ENCODE peak calls at places on chromosomes 2 and 18, in ten cellular contexts. L is esophagus squamous epithelium, V is HL-60, M is lower lobe of right lung, Z is right atrium auricular region, E is testis, R is hepatocyte, W is A549, G is HepG2, C is mammary epithelial cell. T is an unnamed sample.

GRCh38 chr18:40415224-40415791 is 1539.7 kb upstream of the PIK3C3 start:
- DNase-seq in C (no peak), V (no peak), W (no peak), Z (no peak), E (no peak), M (no peak), L (no peak), R (no peak), G (no peak), T (no peak)

GRCh38 chr2:217695033-217695520 is 307.7 kb downstream of the TNS1 start:
- DNase-seq in W (no peak), R (peak), M (no peak), L (no peak), C (peak), Z (peak), G (no peak), V (no peak), E (no peak), T (peak)

GRCh38 chr18:43869451-43870008 is 592.2 kb upstream of the SYT4 start:
- DNase-seq in M (no peak), Z (no peak), L (no peak), G (no peak), R (no peak), W (no peak), V (no peak), C (no peak), E (no peak), T (peak)

GRCh38 chr2:89823556-89823955 is 1132.1 kb downstream of the RPIA start:
- DNase-seq in R (no peak), E (no peak), C (no peak), V (no peak), W (no peak), Z (no peak), L (no peak), G (no peak), M (no peak), T (no peak)

GRCh38 chr2:55168221-55169154 is 63.6 kb downstream of the CLHC1 start:
- DNase-seq in E (peak), G (peak), M (no peak), C (peak), Z (no peak), L (no peak), W (peak), V (no peak), R (peak), T (peak)

GRCh38 chr2:168138369-168138768 is 109.0 kb downstream of the STK39 start:
- DNase-seq in G (no peak), E (peak), V (no peak), W (no peak), M (no peak), Z (no peak), L (no peak), R (no peak), C (no peak), T (no peak)

GRCh38 chr2:54459037-54459441 is 2.9 kb downstream of the SPTBN1 start:
- DNase-seq in E (no peak), C (peak), R (no peak), G (no peak), L (no peak), Z (no peak), W (peak), V (no peak), M (no peak), T (peak)

GRCh38 chr18:12307871-12308385 is at the start of gene TUBB6:
- DNase-seq in R (peak), W (peak), C (peak), Z (peak), G (no peak), L (no peak), V (no peak), E (peak), M (peak), T (peak)

GRCh38 chr2:100182494-100183355 is 40.3 kb upstream of the AFF3 start:
- DNase-seq in M (no peak), V (no peak), W (no peak), Z (no peak), E (peak), G (no peak), L (no peak), C (no peak), R (no peak), T (no peak)

GRCh38 chr2:229463941-229464340 is 192.9 kb upstream of the PID1 start:
- DNase-seq in W (no peak), R (no peak), E (no peak), Z (no peak), L (no peak), M (no peak), V (no peak), G (no peak), C (no peak), T (no peak)

GRCh38 chr2:166464187-166464586 is 29.9 kb downstream of the SCN7A start:
- DNase-seq in G (no peak), E (no peak), L (no peak), R (no peak), V (no peak), C (no peak), W (no peak), Z (no peak), M (no peak), T (no peak)

GRCh38 chr2:151175857-151176256 is 85.8 kb downstream of the RBM43 start:
- DNase-seq in G (no peak), E (no peak), R (no peak), L (no peak), M (no peak), V (no peak), Z (no peak), C (no peak), W (no peak), T (no peak)

GRCh38 chr18:5527603-5528002 is 16.2 kb downstream of the EPB41L3 start:
- DNase-seq in C (no peak), V (no peak), E (peak), G (no peak), L (no peak), M (no peak), W (no peak), R (peak), Z (peak), T (no peak)

GRCh38 chr2:152071077-152071476 is 27.8 kb downstream of the CACNB4 start:
- DNase-seq in W (no peak), C (no peak), Z (no peak), V (no peak), G (no peak), L (no peak), R (no peak), M (no peak), E (no peak), T (no peak)

GRCh38 chr18:76972241-76972640 is 149.9 kb downstream of the ZNF236 start:
- DNase-seq in Z (no peak), M (no peak), V (no peak), E (no peak), C (peak), L (no peak), G (no peak), W (no peak), R (no peak), T (no peak)

GRCh38 chr2:187165936-187166335 is 282.1 kb downstream of the CALCRL start:
- DNase-seq in V (no peak), C (no peak), L (no peak), G (no peak), M (no peak), W (no peak), E (no peak), Z (no peak), R (no peak), T (no peak)

GRCh38 chr2:241666627-241667400 is 19.8 kb downstream of the DTYMK start:
- DNase-seq in E (no peak), V (no peak), M (no peak), L (no peak), G (no peak), Z (no peak), R (peak), W (no peak), C (no peak), T (peak)

GRCh38 chr2:240125749-240126148 is 10.4 kb downstream of the COPS9 start:
- DNase-seq in G (no peak), M (peak), W (no peak), E (no peak), V (no peak), R (no peak), C (no peak), L (no peak), Z (no peak), T (no peak)

GRCh38 chr2:121075006-121075545 is 209.9 kb downstream of the TFCP2L1 start:
- DNase-seq in Z (no peak), R (peak), W (peak), M (no peak), V (no peak), C (peak), L (no peak), G (no peak), E (peak), T (peak)

GRCh38 chr18:55402731-55403405 is 185.1 kb downstream of the TCF4 start:
- DNase-seq in E (no peak), W (no peak), M (no peak), R (no peak), C (no peak), Z (no peak), V (no peak), L (no peak), G (no peak), T (no peak)

GRCh38 chr2:9110346-9110884 is 96.2 kb upstream of the ASAP2 start:
- DNase-seq in E (no peak), R (no peak), Z (no peak), W (no peak), V (no peak), G (no peak), M (no peak), L (no peak), C (no peak), T (no peak)

GRCh38 chr2:69211111-69211510 is 175.9 kb downstream of the GFPT1 start:
- DNase-seq in Z (no peak), L (no peak), M (no peak), W (no peak), V (no peak), C (no peak), E (no peak), G (no peak), R (no peak), T (peak)

GRCh38 chr2:237125967-237126366 is 40.3 kb downstream of the COPS8 start:
- DNase-seq in G (peak), C (no peak), Z (no peak), V (no peak), R (peak), E (no peak), L (no peak), M (no peak), W (no peak), T (no peak)
- H3K27ac ChIP-seq in G (no peak), C (no peak), Z (no peak), V (no peak), R (peak), E (peak), L (peak), M (peak), W (peak), T (no peak)

DNA sequence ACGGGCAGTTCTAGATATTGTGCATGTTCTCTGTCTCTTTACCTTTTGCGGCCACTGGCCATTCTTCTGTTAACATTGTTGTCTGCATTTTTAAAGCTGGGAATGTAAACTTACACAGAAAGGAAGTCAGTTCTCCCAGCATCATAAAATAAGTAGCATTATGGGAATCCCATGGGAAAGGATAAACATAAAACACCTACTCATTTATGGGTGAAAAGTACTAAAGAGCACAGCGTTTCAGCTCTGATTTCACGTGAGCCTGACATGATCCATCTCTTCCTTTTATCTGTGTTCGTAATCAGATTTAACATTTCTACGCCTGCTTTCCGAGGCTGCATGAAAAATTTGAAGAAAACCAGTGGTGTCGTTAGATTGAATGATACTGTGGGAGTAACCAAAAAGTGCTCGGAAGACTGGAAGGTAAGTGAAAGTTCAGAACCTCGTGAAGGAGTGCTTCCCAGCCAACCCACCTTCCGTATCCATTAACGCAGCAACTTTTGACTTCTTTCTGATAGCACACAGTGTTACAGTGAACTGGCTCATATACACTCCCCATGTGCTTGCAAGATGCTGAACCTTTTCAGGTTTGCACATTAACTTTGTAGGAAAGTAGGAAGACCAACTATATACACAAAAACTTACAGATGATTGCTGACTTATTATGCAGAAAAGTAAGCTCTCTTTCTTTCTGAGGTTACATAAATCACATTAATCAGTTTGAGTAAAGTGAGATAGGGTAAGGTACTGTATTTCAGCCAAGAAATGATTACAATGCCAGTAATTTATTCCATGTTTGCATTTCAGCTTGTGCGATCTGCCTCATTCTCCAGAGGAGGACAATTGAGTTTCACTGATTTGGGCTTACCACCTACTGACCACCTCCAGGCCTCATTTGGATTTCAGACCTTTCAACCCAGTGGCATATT is 86.5 kb upstream of the TTC39C start:
- DNase-seq in G (no peak), C (no peak), E (peak), L (no peak), M (no peak), R (no peak), V (no peak), W (no peak), Z (no peak), T (no peak)
- H3K4me3 ChIP-seq in G (no peak), C (no peak), E (no peak), L (no peak), M (no peak), R (no peak), V (no peak), W (no peak), Z (no peak), T (no peak)

DNA sequence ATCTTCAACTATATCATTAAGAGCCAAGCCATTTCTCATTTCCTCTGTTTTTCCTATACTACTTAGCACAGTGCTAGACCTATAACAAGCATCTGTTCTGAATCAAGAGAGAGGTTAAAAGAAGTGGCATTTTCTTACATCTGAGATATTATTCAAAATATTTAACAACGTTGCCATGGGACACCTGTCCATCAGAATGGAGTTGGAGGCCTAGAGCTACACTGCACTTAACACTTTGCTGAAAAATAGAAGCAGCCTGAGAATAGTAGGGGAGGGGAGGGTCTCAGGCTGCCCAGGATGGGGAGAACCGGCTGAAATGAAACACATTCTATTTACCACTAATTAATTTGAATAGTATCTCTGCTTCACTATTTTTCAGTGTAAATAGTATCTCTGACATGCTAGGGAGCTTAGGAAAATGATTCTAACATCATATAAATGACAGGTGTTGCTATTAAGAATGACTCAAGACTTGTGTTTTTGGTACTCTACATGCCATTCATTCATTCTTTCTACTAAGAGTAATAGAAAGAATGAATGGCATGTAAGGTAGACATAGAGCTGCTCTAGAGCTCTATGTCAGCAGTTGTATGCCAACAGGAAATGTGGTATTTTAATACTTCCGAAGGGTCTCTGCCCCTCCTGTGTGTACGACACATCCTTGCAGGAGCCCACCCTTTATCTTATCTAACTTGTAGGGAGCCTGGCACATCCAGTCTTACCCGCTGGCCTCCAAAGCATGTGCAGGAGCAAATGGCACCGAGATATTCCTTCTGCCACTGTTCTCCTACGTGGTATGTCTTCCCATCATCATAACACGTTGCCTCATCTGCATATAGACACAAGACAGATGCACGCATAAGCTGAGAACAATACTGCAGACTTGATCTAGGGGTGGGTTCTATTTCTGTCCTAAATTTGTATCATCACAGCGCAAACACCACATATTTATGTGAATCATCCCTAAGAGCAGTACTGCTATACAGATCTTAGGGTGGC is 52.6 kb downstream of the ATIC start:
- DNase-seq in C (peak), G (no peak), M (no peak), R (no peak), L (no peak), E (no peak), W (no peak), V (no peak), Z (no peak), T (no peak)
- H3K27ac ChIP-seq in C (no peak), G (peak), M (no peak), R (no peak), L (no peak), E (no peak), W (no peak), V (no peak), Z (no peak), T (no peak)

GRCh38 chr18:75165926-75166325 is 43.0 kb downstream of the PTGR3 start:
- DNase-seq in V (no peak), W (no peak), R (no peak), L (no peak), E (no peak), M (no peak), G (no peak), C (no peak), Z (no peak), T (no peak)

GRCh38 chr18:75167137-75167536 is 41.8 kb downstream of the PTGR3 start:
- DNase-seq in Z (no peak), R (no peak), W (no peak), E (no peak), L (no peak), G (no peak), C (no peak), V (no peak), M (no peak), T (no peak)

GRCh38 chr18:75169411-75169810 is 39.5 kb downstream of the PTGR3 start:
- DNase-seq in G (no peak), V (no peak), L (no peak), W (no peak), C (no peak), R (no peak), E (no peak), M (no peak), Z (peak), T (no peak)

GRCh38 chr18:75168654-75169053 is 40.3 kb downstream of the PTGR3 start:
- DNase-seq in R (no peak), E (no peak), W (no peak), Z (peak), M (no peak), C (no peak), G (no peak), V (no peak), L (no peak), T (no peak)

GRCh38 chr18:75167759-75168211 is 41.2 kb downstream of the PTGR3 start:
- DNase-seq in W (no peak), E (no peak), R (no peak), M (no peak), V (no peak), C (no peak), Z (peak), G (no peak), L (no peak), T (no peak)
- H3K4me3 ChIP-seq in W (no peak), E (peak), R (no peak), M (peak), V (no peak), C (no peak), Z (peak), G (no peak), L (peak), T (no peak)

DNA sequence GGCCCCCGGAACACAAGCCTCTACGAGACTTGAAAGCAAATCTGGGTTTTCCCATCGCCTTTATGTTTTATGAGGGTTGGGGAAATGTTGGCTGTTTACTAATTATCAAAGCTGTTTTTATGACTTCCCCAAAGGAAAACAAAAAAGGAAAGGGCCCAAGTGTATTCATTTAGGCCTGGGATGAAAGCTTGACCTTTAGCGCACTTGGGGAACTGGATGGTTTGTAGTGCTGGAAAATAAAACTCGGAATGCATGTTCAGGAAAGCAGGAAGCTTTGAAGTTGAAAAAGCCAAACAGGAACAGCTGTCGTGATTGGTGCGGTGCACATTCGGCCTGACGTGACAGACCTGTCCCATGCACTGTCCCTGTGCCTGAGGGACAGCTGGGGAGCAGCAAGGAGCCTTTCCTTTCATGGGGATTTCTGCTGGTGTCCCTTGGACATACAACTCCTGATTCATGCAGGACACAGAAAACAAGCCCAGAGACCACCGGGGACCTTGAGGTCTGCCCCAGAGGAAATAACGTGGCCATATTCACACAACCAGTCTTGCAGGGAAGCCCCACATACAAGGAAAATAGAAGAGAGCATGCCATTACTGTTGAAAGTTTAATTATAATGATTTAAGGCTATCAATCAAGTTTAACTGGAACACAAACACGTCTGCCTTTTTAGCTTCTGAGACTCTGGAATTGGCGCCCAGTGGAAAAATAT is 169.7 kb upstream of the APCDD1 start:
- DNase-seq in C (no peak), W (no peak), E (no peak), Z (no peak), G (no peak), V (no peak), L (no peak), M (no peak), R (no peak), T (no peak)
- H3K27ac ChIP-seq in C (no peak), W (no peak), E (no peak), Z (no peak), G (no peak), V (peak), L (peak), M (no peak), R (no peak), T (no peak)

GRCh38 chr18:60372141-60372540 is 434 bp downstream of the MC4R start:
- DNase-seq in L (no peak), W (no peak), G (no peak), C (no peak), M (no peak), R (no peak), E (no peak), Z (no peak), V (no peak), T (no peak)
- H3K4me3 ChIP-seq in L (no peak), W (no peak), G (no peak), C (no peak), M (no peak), R (no peak), E (no peak), Z (no peak), V (no peak), T (no peak)

GRCh38 chr2:128986026-128986720 is 667.5 kb upstream of the HS6ST1 start:
- DNase-seq in L (no peak), V (no peak), R (no peak), W (no peak), E (no peak), M (no peak), C (peak), Z (no peak), G (no peak), T (no peak)

GRCh38 chr2:128988974-128989373 is 670.3 kb upstream of the HS6ST1 start:
- DNase-seq in C (no peak), E (no peak), V (no peak), Z (no peak), W (no peak), R (no peak), M (no peak), L (no peak), G (no peak), T (no peak)

GRCh38 chr2:128984855-128985254 is 666.2 kb upstream of the HS6ST1 start:
- DNase-seq in G (no peak), Z (no peak), M (no peak), R (no peak), C (no peak), E (no peak), L (no peak), W (no peak), V (no peak), T (no peak)

GRCh38 chr2:128986867-128987268 is 668.2 kb upstream of the HS6ST1 start:
- DNase-seq in W (no peak), V (no peak), Z (no peak), E (no peak), L (no peak), C (peak), G (no peak), M (no peak), R (no peak), T (no peak)

DNA sequence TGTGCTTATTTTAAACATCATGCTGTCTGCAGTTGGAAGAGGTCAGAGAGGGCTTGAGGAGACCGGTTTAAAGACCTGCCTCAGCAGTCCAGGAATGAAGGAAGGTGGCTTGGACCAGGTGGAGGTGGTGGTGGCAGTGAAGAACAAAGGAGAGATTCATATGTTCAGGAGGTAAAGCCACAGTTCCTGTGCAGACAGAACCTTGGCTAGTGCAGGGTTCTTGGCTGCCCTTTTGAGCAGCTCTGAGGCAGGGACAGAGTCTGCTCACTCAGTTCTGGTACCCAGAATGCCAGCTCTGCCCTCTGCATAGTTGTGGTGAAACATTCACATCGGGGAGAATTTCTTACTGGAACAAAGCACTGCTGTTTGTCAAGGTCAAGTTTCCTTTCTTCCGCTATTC is 669.7 kb upstream of the HS6ST1 start:
- DNase-seq in Z (no peak), E (no peak), W (no peak), C (peak), V (no peak), G (no peak), L (no peak), M (no peak), R (no peak), T (no peak)
- H3K27ac ChIP-seq in Z (no peak), E (no peak), W (no peak), C (no peak), V (no peak), G (no peak), L (peak), M (no peak), R (no peak), T (no peak)

T was measured in SJCRH30.